ENCODE peak calls at places on chromosome 17, in eight cellular contexts. E is T follicular helper cell; I is NCI-H1092; B is iris pigment epithelial cell; Z is fibroblast of pulmonary artery; V is NCI-H1417; X is cardiac fibroblast; J is activated CD4-positive, alpha-beta T cell treated with anti-CD3 and anti-CD28 coated beads, Interleukin-2, amount 10 ng/mL, durations not matched to agents 7 days and 5 days. M is an unnamed sample.

GRCh38 chr17:7014995-7015586 is 2.7 kb downstream of the RNASEK start:
- DNase-seq in X (peak), J (peak), V (no peak), E (peak), B (peak), Z (peak), I (no peak), M (peak)

GRCh38 chr17:73786286-73786743 is 142.1 kb upstream of the SDK2 start:
- DNase-seq in V (peak), I (no peak), B (no peak), J (no peak), X (no peak), E (no peak), Z (no peak), M (no peak)

GRCh38 chr17:34269969-34270368 is at the start of gene CCL7:
- DNase-seq in X (peak), I (no peak), B (no peak), J (no peak), Z (peak), V (no peak), E (no peak), M (no peak)

GRCh38 chr17:15944720-15945492 is at the start of gene ADORA2B:
- DNase-seq in X (peak), J (peak), I (peak), V (peak), Z (peak), B (peak), E (no peak), M (peak)

GRCh38 chr17:41935641-41936040 is 5.2 kb downstream of the ODAD4 start:
- DNase-seq in Z (no peak), J (no peak), E (no peak), I (no peak), V (no peak), B (no peak), X (no peak), M (no peak)

GRCh38 chr17:21019976-21020575 is 22.7 kb downstream of the USP22 start:
- DNase-seq in J (peak), X (peak), V (peak), I (no peak), B (peak), Z (peak), E (peak), M (peak)

GRCh38 chr17:82324566-82325285 is 7.3 kb upstream of the CD7 start:
- DNase-seq in X (no peak), B (no peak), Z (no peak), V (no peak), I (no peak), J (no peak), E (no peak), M (no peak)

GRCh38 chr17:42891539-42892152 is 9.0 kb upstream of the G6PC1 start:
- DNase-seq in J (no peak), B (peak), V (peak), E (no peak), X (peak), I (no peak), Z (no peak), M (peak)

GRCh38 chr17:3665834-3666233 is 2.5 kb downstream of the TAX1BP3 start:
- DNase-seq in Z (no peak), X (no peak), V (no peak), J (no peak), B (no peak), E (no peak), I (no peak), M (no peak)

GRCh38 chr17:3695129-3695722 is 729 bp downstream of the P2RX5 start:
- DNase-seq in B (no peak), V (peak), I (no peak), Z (no peak), X (peak), J (no peak), E (no peak), M (no peak)

GRCh38 chr17:47811709-47812108 is 9.9 kb downstream of the OSBPL7 start:
- DNase-seq in E (no peak), B (no peak), V (no peak), X (no peak), I (no peak), J (no peak), Z (no peak), M (no peak)

GRCh38 chr17:71342726-71343125 is 778.1 kb upstream of the SOX9 start:
- DNase-seq in E (no peak), I (no peak), B (no peak), V (no peak), X (no peak), J (no peak), Z (no peak), M (no peak)

GRCh38 chr17:5184284-5184683 is 7.4 kb downstream of the ZNF594 start:
- DNase-seq in Z (no peak), X (no peak), J (no peak), I (no peak), B (no peak), E (no peak), V (no peak), M (no peak)

GRCh38 chr17:59366773-59367656 is 35.6 kb downstream of the YPEL2 start:
- DNase-seq in X (peak), J (no peak), Z (peak), E (no peak), V (peak), B (peak), I (peak), M (peak)

GRCh38 chr17:36647598-36647997 is 46.2 kb downstream of the MRM1 start:
- DNase-seq in E (no peak), Z (no peak), I (no peak), J (no peak), X (no peak), B (no peak), V (no peak), M (no peak)

GRCh38 chr17:2799653-2800052 is 3.4 kb downstream of the RAP1GAP2 start:
- DNase-seq in E (no peak), B (no peak), J (no peak), I (no peak), V (no peak), X (no peak), Z (no peak), M (no peak)